ENCODE peak calls at places on chromosomes 11 and 22, in ten cellular contexts. K, I, F, H, C, V, Z, D, B and A are unnamed samples. For H3K27me3, the result is how much of the 10 kb centered on the place peaks cover.

GRCh38 chr11:61976813-61977475 is 9.5 kb upstream of the FTH1 start:
- DNase-seq in Z (no peak), C (no peak), I (no peak), D (no peak), K (no peak), B (no peak), H (no peak), V (no peak), F (no peak), A (no peak)

GRCh38 chr11:77069336-77069968 is 2.7 kb downstream of the CAPN5 start:
- DNase-seq in I (no peak), D (no peak), K (no peak), C (no peak), Z (no peak), B (no peak), F (no peak), V (no peak), H (no peak), A (no peak)

GRCh38 chr11:93655581-93656255 is 5.8 kb upstream of the CEP295 start:
- DNase-seq in B (no peak), D (no peak), I (no peak), C (no peak), V (no peak), F (peak), K (no peak), Z (no peak), H (no peak), A (no peak)

GRCh38 chr22:39381009-39381755 is 18.4 kb upstream of the TAB1 start:
- DNase-seq in D (no peak), F (no peak), V (no peak), B (no peak), H (peak), I (no peak), C (no peak), Z (no peak), K (no peak), A (no peak)

GRCh38 chr11:71214553-71215371 is 37.6 kb downstream of the SHANK2 start:
- DNase-seq in B (no peak), H (no peak), V (no peak), C (no peak), F (no peak), I (no peak), Z (no peak), D (no peak), K (no peak), A (no peak)

GRCh38 chr11:75270896-75271415 is 30.4 kb downstream of the TPBGL start:
- DNase-seq in B (peak), V (peak), C (peak), F (no peak), K (no peak), Z (no peak), I (peak), D (peak), H (peak), A (no peak)

GRCh38 chr11:40513281-40513680 is 946.2 kb downstream of the LRRC4C start:
- DNase-seq in F (no peak), I (no peak), H (no peak), V (no peak), D (no peak), C (no peak), B (no peak), Z (no peak), K (no peak), A (no peak)

GRCh38 chr11:110433393-110434333 is 3.9 kb downstream of the FDX1 start:
- DNase-seq in I (peak), F (no peak), K (no peak), B (no peak), C (no peak), Z (no peak), D (no peak), V (no peak), H (peak), A (no peak)

GRCh38 chr11:61162092-61162935 is 1.1 kb upstream of the VPS37C start:
- DNase-seq in H (peak), K (no peak), V (peak), C (peak), Z (no peak), I (peak), B (peak), D (peak), F (no peak), A (no peak)

GRCh38 chr11:59754494-59754858 is 700 bp upstream of the STX3 start:
- DNase-seq in B (no peak), Z (peak), K (peak), D (no peak), F (peak), I (peak), V (peak), H (peak), C (peak), A (no peak)

GRCh38 chr11:10302294-10302743 is 2.6 kb upstream of the ADM start:
- DNase-seq in K (no peak), Z (no peak), H (no peak), C (no peak), F (no peak), D (peak), I (no peak), V (no peak), B (no peak), A (no peak)

GRCh38 chr11:82732734-82733443 is 775 bp downstream of the FAM181B start:
- DNase-seq in B (no peak), H (peak), K (no peak), I (no peak), C (no peak), F (no peak), Z (no peak), D (no peak), V (no peak), A (no peak)

GRCh38 chr22:43570531-43571144 is 158.8 kb downstream of the MPPED1 start:
- DNase-seq in C (no peak), B (no peak), K (no peak), F (no peak), D (no peak), V (no peak), Z (no peak), H (peak), I (no peak), A (no peak)

GRCh38 chr22:36244522-36245391 is 5.4 kb upstream of the APOL2 start:
- DNase-seq in H (no peak), F (no peak), K (no peak), B (no peak), I (no peak), Z (no peak), D (no peak), V (peak), C (peak), A (no peak)

GRCh38 chr11:113553235-113553634 is 78.0 kb upstream of the DRD2 start:
- DNase-seq in H (peak), C (no peak), B (peak), K (no peak), Z (no peak), V (no peak), I (peak), D (peak), F (no peak), A (no peak)

GRCh38 chr11:6411594-6412031 is 7.3 kb downstream of the APBB1 start:
- DNase-seq in K (no peak), I (no peak), B (no peak), V (no peak), F (no peak), D (no peak), H (no peak), C (no peak), Z (no peak), A (no peak)

GRCh38 chr22:29004647-29005371 is 56.8 kb downstream of the C22orf31 start:
- DNase-seq in B (peak), F (peak), C (peak), Z (peak), H (peak), V (peak), I (peak), D (no peak), K (peak), A (no peak)

GRCh38 chr22:27133951-27134664 is 476.7 kb downstream of the MIAT start:
- DNase-seq in D (peak), V (no peak), B (no peak), F (no peak), H (no peak), Z (no peak), K (no peak), I (peak), C (peak), A (no peak)

GRCh38 chr11:93236741-93237675 is 39.2 kb upstream of the SLC36A4 start:
- DNase-seq in V (peak), B (peak), D (peak), Z (peak), H (peak), C (no peak), I (peak), K (no peak), F (peak), A (no peak)

GRCh38 chr11:22922672-22923071 is 62.4 kb upstream of the CCDC179 start:
- DNase-seq in D (no peak), C (no peak), B (no peak), I (no peak), Z (no peak), F (no peak), H (no peak), V (no peak), K (no peak), A (no peak)

GRCh38 chr22:49018601-49019000 is 809.1 kb downstream of the BRD1 start:
- DNase-seq in F (no peak), V (peak), C (no peak), D (no peak), I (no peak), Z (no peak), B (no peak), K (no peak), H (no peak), A (no peak)

GRCh38 chr11:47254381-47254780 is 3.4 kb upstream of the NR1H3 start:
- DNase-seq in K (no peak), F (no peak), V (peak), H (no peak), C (peak), B (no peak), D (no peak), I (no peak), Z (no peak), A (no peak)

GRCh38 chr11:22304337-22304961 is 33.7 kb upstream of the SLC17A6 start:
- DNase-seq in K (no peak), F (no peak), B (peak), C (no peak), D (peak), H (peak), V (no peak), Z (no peak), I (peak), A (no peak)

GRCh38 chr11:72741429-72741833 is 10.8 kb downstream of the ARAP1 start:
- DNase-seq in H (peak), V (peak), Z (no peak), K (no peak), C (no peak), F (no peak), I (no peak), B (no peak), D (no peak), A (no peak)

GRCh38 chr11:34004226-34004625 is 47.3 kb upstream of the CAPRIN1 start:
- DNase-seq in F (no peak), D (no peak), Z (no peak), V (no peak), B (no peak), I (no peak), C (no peak), H (no peak), K (no peak), A (no peak)

GRCh38 chr11:18485905-18486528 is 30.4 kb downstream of the LDHAL6A start:
- DNase-seq in C (no peak), I (no peak), V (no peak), D (no peak), Z (no peak), H (no peak), F (no peak), K (no peak), B (no peak), A (no peak)

GRCh38 chr11:118870396-118871343 is 13.0 kb upstream of the CXCR5 start:
- DNase-seq in Z (peak), F (peak), C (peak), B (no peak), H (peak), I (no peak), V (no peak), D (no peak), K (peak), A (no peak)
- TF ChIP-seq CTCF in Z (no peak), F (no peak), C (no peak), B (no peak), H (peak), I (no peak), V (no peak), D (no peak), K (no peak), A (no peak)

GRCh38 chr11:121270286-121270685 is 22.3 kb upstream of the SC5D start:
- DNase-seq in I (no peak), D (no peak), Z (no peak), B (no peak), C (no peak), V (no peak), K (no peak), H (no peak), F (no peak), A (no peak)

GRCh38 chr11:121265586-121265985 is 27.0 kb upstream of the SC5D start:
- DNase-seq in C (no peak), B (no peak), H (no peak), V (no peak), I (no peak), Z (no peak), F (no peak), K (no peak), D (no peak), A (no peak)
- H3K27me3 ChIP-seq in C (under half), B (under half), H (under half), V (under half), I (under half), Z (under half), F (under half), K (under half), D (half or more), A (under half)

GRCh38 chr11:2298795-2299747 is 2.6 kb downstream of the C11orf21 start:
- DNase-seq in Z (peak), B (no peak), D (peak), V (peak), H (peak), F (peak), C (no peak), I (peak), K (no peak), A (no peak)
- TF ChIP-seq CTCF in Z (peak), B (peak), D (peak), V (no peak), H (peak), F (peak), C (no peak), I (peak), K (peak), A (no peak)

DNA sequence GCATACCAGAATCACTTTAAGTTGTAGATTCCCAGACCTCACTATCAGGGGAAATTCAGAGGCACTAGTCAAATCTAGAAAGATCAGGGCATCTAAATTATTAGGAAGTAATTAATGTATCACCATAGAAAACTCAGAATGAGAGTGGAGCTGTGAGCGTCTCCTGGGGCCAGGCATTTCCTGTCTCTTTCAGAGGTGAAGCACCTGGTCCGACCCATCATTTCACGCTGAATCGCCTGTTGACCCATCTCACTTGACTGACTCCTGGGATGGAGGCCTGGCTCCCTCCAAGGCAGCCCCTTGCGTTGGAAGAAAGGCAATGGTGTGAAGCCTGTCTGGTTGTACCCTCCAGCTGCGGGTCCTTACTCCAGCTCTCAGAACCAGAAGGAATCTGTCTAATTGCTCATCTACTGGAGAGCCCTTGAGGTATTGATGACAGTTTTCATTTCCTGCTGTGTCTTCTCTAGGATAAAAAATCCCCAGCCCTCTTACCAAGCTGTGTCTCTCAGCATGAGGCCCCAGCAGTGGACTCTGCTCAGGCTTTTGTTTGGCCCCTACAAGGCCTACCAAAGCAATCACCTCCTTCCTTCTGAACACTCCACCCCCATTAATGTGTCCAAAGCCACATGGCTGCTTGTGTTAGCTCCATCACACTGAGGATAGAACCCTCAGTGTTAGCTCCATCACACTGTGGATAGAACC is 93.2 kb upstream of the SYT13 start:
- DNase-seq in H (no peak), Z (no peak), C (no peak), F (no peak), B (no peak), V (no peak), K (no peak), I (no peak), D (no peak), A (no peak)
- H3K27me3 ChIP-seq in H (under half), Z (under half), C (under half), F (under half), B (under half), V (under half), K (under half), I (under half), D (under half), A (under half)

GRCh38 chr11:44033856-44034255 is 13.9 kb upstream of the ACCSL start:
- DNase-seq in F (no peak), D (no peak), B (no peak), I (no peak), Z (no peak), H (no peak), K (no peak), V (no peak), C (no peak), A (no peak)

GRCh38 chr11:44033411-44033850 is 14.3 kb upstream of the ACCSL start:
- DNase-seq in I (no peak), Z (no peak), F (no peak), B (no peak), D (no peak), H (no peak), C (no peak), V (no peak), K (no peak), A (no peak)

GRCh38 chr11:44034639-44035038 is 13.1 kb upstream of the ACCSL start:
- DNase-seq in V (no peak), I (no peak), Z (no peak), F (no peak), B (no peak), C (no peak), K (no peak), H (no peak), D (no peak), A (no peak)

GRCh38 chr11:44036811-44037657 is 10.7 kb upstream of the ACCSL start:
- DNase-seq in C (peak), B (peak), I (peak), F (peak), Z (peak), V (peak), K (peak), D (peak), H (peak), A (no peak)

GRCh38 chr11:44037658-44037998 is 10.2 kb upstream of the ACCSL start:
- DNase-seq in D (no peak), F (no peak), H (no peak), Z (no peak), V (no peak), K (no peak), C (no peak), B (no peak), I (no peak), A (no peak)
- TF ChIP-seq CTCF in D (no peak), F (no peak), H (no peak), Z (no peak), V (no peak), K (no peak), C (no peak), B (no peak), I (no peak), A (no peak)

DNA sequence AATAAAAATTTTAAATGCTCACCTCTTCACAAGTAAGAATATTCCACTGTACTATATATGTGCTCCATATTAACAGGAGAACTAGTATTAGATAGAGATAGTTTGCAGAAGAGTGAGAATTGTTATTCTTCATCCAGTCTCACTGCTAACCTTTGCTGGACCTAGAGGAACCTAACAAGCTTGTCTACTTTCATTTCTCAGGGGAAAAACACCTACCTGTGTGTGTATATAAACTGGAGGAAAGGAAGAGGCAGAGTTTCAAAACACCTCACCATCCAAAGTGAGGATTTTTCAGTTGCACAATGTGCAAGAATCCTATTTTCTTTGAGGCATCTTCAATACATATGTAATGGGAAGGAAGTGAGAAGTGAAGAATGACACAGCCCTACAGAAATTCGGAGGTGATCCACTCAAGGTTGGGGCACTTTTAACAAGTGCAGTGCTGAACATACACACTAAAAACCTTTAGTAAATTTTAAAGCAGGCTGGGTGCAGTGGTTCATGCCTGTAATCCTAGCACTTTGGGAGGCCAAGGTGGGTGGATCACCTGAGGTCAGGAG is 52.4 kb downstream of the SYTL2 start:
- DNase-seq in V (no peak), F (no peak), C (no peak), I (no peak), K (no peak), Z (no peak), D (no peak), H (no peak), B (no peak), A (no peak)
- H3K27me3 ChIP-seq in V (under half), F (under half), C (under half), I (under half), K (under half), Z (under half), D (under half), H (under half), B (under half), A (under half)

GRCh38 chr11:123741159-123741951 is at the start of gene ZNF202:
- DNase-seq in F (peak), B (peak), C (peak), K (peak), V (peak), H (peak), Z (peak), D (peak), I (peak), A (peak)
- TF ChIP-seq CTCF in F (peak), B (peak), C (no peak), K (no peak), V (no peak), H (no peak), Z (no peak), D (no peak), I (peak), A (no peak)